ENCODE peak calls at places on chromosomes 6 and 20, in five cellular contexts. V is GM23248, P is neural progenitor cell, J is GM23338, C is MM.1S. I is an unnamed sample.

GRCh38 chr6:5481024-5481423 is 219.7 kb downstream of the FARS2 start:
- DNase-seq in V (no peak), P (peak; percentile 23), J (no peak), C (no peak), I (no peak)

GRCh38 chr6:56079761-56080540 is 167.4 kb downstream of the COL21A1 start:
- DNase-seq in V (peak; percentile 8), P (no peak), J (no peak), C (no peak), I (no peak)

GRCh38 chr6:124962617-124963415 is 579 bp downstream of the RNF217 start:
- DNase-seq in V (peak; percentile 65), P (peak; percentile 56), J (peak; percentile 63), C (no peak), I (peak; percentile 25)

GRCh38 chr6:129936329-129937165 is 75.4 kb upstream of the TMEM244 start:
- DNase-seq in V (peak; percentile 78), P (peak; percentile 85), J (peak; percentile 90), C (peak; percentile 40), I (peak; percentile 77)

GRCh38 chr6:8335371-8335770 is 100.0 kb downstream of the SLC35B3 start:
- DNase-seq in V (peak; percentile 2), P (no peak), J (no peak), C (no peak), I (no peak)

GRCh38 chr20:48760403-48760889 is 67.4 kb downstream of the PREX1 start:
- DNase-seq in V (peak; percentile 51), P (no peak), J (no peak), C (peak; percentile 61), I (peak; percentile 86)

GRCh38 chr6:157392927-157393666 is 12.1 kb downstream of the ZDHHC14 start:
- DNase-seq in V (no peak), P (no peak), J (no peak), C (no peak), I (no peak)

GRCh38 chr20:34322267-34323105 is 19.3 kb upstream of the AHCY start:
- DNase-seq in V (no peak), P (no peak), J (no peak), C (no peak), I (no peak)

GRCh38 chr6:167779123-167779992 is 47.4 kb upstream of the AFDN start:
- DNase-seq in V (no peak), P (no peak), J (no peak), C (no peak), I (no peak)

GRCh38 chr6:148828047-148828446 is 81.2 kb downstream of the UST start:
- DNase-seq in V (no peak), P (no peak), J (no peak), C (no peak), I (no peak)

GRCh38 chr20:59101956-59102355 is 59.4 kb upstream of the PRELID3B start:
- DNase-seq in V (no peak), P (no peak), J (no peak), C (no peak), I (no peak)

GRCh38 chr6:90493332-90493731 is 93.5 kb downstream of the MAP3K7 start:
- DNase-seq in V (peak; percentile 10), P (no peak), J (no peak), C (no peak), I (peak; percentile 64)

GRCh38 chr6:35181313-35181932 is 32.3 kb upstream of the SCUBE3 start:
- DNase-seq in V (peak; percentile 81), P (no peak), J (no peak), C (peak; percentile 22), I (peak; percentile 61)

GRCh38 chr6:7193122-7193521 is 85.4 kb downstream of the RREB1 start:
- DNase-seq in V (no peak), P (no peak), J (no peak), C (no peak), I (no peak)
- TF ChIP-seq EZH2phosphoT487 in V (no peak), P (no peak), J (no peak), C (no peak), I (no peak)

DNA sequence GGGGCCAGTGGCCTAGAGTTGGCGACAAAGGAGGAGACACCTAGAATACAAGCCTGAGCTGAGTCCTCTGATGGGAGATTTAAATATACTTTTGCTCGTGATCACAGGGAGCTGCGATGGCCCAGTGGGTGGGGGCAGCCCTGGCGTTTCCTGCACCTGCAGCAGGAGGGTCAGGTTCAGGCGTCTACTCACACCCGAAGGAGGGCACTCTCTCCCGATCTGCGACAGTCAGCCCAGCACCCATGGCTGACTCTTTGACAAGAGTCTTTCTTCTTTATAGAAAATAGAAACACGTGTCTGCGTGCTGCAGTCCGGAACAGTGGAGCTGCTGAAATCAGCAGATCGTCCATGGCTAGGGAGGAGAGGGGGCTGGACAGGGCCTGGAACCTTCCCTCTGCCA is 338.2 kb downstream of the CDH4 start:
- DNase-seq in V (no peak), P (no peak), J (no peak), C (no peak), I (no peak)
- H2AFZ ChIP-seq in V (no peak overlapping the region), P (no peak overlapping the region), J (no peak overlapping the region), C (no peak overlapping the region), I (no peak overlapping the region)

DNA sequence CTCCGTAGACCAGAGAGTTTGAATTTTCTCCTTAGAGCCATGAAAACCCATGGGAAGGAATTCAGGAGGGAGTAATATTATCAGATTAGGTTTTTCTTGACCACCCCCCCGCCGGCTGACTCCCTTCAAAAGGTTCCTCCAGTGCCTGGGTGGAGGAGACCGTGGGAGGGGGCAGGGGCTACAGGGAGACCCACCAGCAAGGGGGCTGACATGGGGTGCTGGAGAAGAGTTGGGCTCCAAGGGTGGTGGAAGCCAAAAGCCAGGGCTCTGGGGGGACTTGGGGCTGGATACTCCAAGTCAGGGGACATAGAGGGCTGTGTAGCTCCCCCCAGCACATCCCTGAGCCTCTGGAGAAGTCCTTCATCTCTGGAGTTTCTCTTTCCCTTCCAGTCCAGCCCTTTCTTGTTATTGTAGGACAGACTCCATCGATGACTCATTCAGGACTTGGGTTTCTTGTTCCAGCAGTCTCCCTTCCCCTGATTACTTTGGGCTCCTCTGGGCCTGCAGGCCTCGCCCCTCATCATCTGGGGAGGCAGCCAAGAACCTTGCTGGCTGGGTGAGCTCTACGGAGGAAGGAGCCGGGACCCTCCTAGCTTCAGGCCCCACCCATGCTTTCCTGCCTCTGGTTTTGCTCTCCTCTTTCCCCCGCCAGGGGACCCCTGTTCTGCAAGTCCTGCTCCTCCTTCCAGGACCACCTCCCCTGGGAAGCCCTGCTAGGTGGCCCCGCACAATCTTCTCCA is 10.5 kb upstream of the KIAA1755 start:
- DNase-seq in V (peak; percentile 95), P (no peak), J (no peak), C (no peak), I (peak; percentile 94)
- TF ChIP-seq EZH2phosphoT487 in V (no peak), P (no peak), J (no peak), C (no peak), I (no peak)

GRCh38 chr20:53819973-53820451 is 226.4 kb upstream of the ZNF217 start:
- DNase-seq in V (no peak), P (no peak), J (no peak), C (no peak), I (no peak)
- H2AFZ ChIP-seq in V (no peak overlapping the region), P (no peak overlapping the region), J (peak overlapping the region; percentile 50), C (no peak overlapping the region), I (peak overlapping the region; percentile 9)

DNA sequence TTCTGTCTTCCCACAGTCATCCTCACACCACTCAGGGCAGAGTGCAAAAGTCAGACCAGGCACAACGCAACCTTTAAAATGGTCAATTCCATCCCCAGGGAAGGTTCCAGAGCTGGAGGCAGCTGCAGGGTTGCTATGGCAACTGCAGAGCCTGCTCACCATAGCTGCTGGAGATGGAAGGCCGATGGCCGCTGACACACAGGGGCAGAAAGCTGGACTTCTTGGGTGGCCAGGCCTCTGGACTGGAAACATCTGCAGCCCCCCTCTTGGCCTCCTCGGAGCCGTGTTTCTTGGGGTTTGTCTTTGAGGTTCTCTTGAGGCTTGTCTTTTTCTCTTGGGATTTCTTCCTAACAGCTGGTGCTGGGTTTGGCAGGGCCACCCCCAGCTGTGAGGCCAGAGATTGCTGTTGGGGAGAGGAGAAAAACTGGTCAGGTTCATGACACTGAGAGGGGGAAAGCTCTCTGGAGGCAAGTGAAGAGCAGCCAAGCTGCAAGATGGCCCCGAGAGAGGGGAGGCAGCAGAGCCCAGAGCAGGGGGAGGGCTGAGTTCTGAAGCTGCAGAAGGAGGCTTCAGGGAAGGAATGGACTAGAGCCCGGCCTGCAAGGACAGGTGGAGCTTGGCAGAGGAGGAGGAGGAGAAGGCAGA is 10.2 kb downstream of the BNIP5 start:
- DNase-seq in V (no peak), P (peak; percentile 66), J (no peak), C (no peak), I (no peak)
- TF ChIP-seq EZH2phosphoT487 in V (no peak), P (no peak), J (no peak), C (no peak), I (no peak)

I was measured in PC-3.